ENCODE peak calls at places on chromosomes 1 and 21, in nine cellular contexts. L is ovary, R is HCT116, Q is testis, H is uterus, T is tibial nerve, I is adrenal gland, W is esophagus muscularis mucosa, E is thyroid gland. X is an unnamed sample.
A peak's percentile ranks its signal among the peaks of the same experiment; 100 is the strongest.

GRCh38 chr1:111864862-111865261 is 109.2 kb downstream of the DDX20 start:
- DNase-seq in L (no peak), R (no peak), Q (no peak), H (no peak), T (no peak), I (no peak), W (no peak), E (no peak), X (no peak)

GRCh38 chr1:22920734-22921451 is 51.8 kb downstream of the LACTBL1 start:
- DNase-seq in L (no peak), R (no peak), Q (no peak), H (no peak), T (no peak), I (no peak), W (no peak), E (no peak), X (no peak)

GRCh38 chr1:234746798-234747196 is 136.8 kb upstream of the IRF2BP2 start:
- DNase-seq in L (no peak), R (peak; percentile 38), Q (no peak), H (no peak), T (no peak), I (no peak), W (no peak), E (peak; percentile 12), X (no peak)

GRCh38 chr1:41045740-41046139 is 24.2 kb upstream of the SLFNL1 start:
- DNase-seq in L (no peak), R (no peak), Q (no peak), H (peak; percentile 38), T (peak; percentile 70), I (no peak), W (no peak), E (peak; percentile 28), X (no peak)

GRCh38 chr1:145926706-145927072 is 595 bp downstream of the RBM8A start:
- DNase-seq in L (no peak), R (no peak), Q (no peak), H (no peak), T (no peak), I (no peak), W (no peak), E (no peak), X (no peak)

GRCh38 chr1:197469620-197470210 is 201.7 kb downstream of the CRB1 start:
- DNase-seq in L (no peak), R (no peak), Q (no peak), H (no peak), T (no peak), I (no peak), W (no peak), E (no peak), X (no peak)

GRCh38 chr1:58515794-58516401 is 30.6 kb downstream of the OMA1 start:
- DNase-seq in L (peak; percentile 29), R (peak; percentile 69), Q (peak; percentile 48), H (no peak), T (peak; percentile 21), I (peak; percentile 47), W (no peak), E (peak; percentile 34), X (no peak)

GRCh38 chr1:35718492-35719336 is at the start of gene C1orf216:
- DNase-seq in L (peak; percentile 77), R (peak; percentile 18), Q (peak; percentile 70), H (peak; percentile 71), T (peak; percentile 23), I (peak; percentile 70), W (no peak), E (peak; percentile 66), X (no peak)

GRCh38 chr1:2778220-2778592 is 23.3 kb downstream of the TTC34 start:
- DNase-seq in L (no peak), R (no peak), Q (no peak), H (no peak), T (no peak), I (no peak), W (no peak), E (peak; percentile 41), X (no peak)
- H3K9me3 ChIP-seq in L (no peaks in the 10 kb centered on the region), R (no peaks in the 10 kb centered on the region), Q (no peaks in the 10 kb centered on the region), H (no peaks in the 10 kb centered on the region), T (peaks cover 9% of the 10 kb centered on the region), I (no peaks in the 10 kb centered on the region), W (peaks cover 31% of the 10 kb centered on the region), E (no peaks in the 10 kb centered on the region), X (peaks cover 17% of the 10 kb centered on the region)

GRCh38 chr1:1755426-1755825 is 22.8 kb downstream of the NADK start:
- DNase-seq in L (no peak), R (no peak), Q (no peak), H (no peak), T (no peak), I (peak; percentile 20), W (no peak), E (no peak), X (no peak)
- TF ChIP-seq POLR2A in L (no peak), R (no peak), Q (no peak), H (no peak), T (no peak), I (no peak), W (no peak), E (no peak), X (no peak)

DNA sequence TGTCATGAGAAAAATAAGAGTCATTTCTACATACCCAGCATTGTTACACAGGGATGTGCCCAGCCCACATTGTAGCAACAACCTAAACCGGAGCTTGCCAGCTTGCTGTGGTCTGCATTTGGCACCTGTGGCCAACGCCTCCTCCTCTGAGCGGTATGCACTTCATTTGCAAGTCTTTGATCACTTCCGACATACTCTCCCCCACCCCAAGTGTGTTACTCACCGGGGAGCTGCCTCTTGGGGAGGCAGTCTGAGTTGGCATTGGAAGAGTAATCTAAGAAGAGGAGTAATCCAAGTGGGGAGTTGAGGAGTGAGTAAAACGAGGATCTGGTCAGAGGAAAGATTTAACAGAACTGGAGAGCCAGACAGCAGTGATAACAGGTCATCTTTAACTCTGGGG is 3.8 kb downstream of the BCL9 start:
- DNase-seq in L (no peak), R (peak; percentile 66), Q (no peak), H (peak; percentile 21), T (no peak), I (peak; percentile 41), W (no peak), E (peak; percentile 67), X (no peak)
- H3K4me3 ChIP-seq in L (no peak overlapping the region), R (no peak overlapping the region), Q (no peak overlapping the region), H (no peak overlapping the region), T (no peak overlapping the region), I (peak overlapping the region; percentile 6), W (no peak overlapping the region), E (no peak overlapping the region), X (no peak overlapping the region)

GRCh38 chr1:151266821-151267220 is 12.3 kb downstream of the PSMD4 start:
- DNase-seq in L (no peak), R (no peak), Q (no peak), H (no peak), T (no peak), I (no peak), W (no peak), E (no peak), X (no peak)

GRCh38 chr1:151266315-151266714 is 11.8 kb downstream of the PSMD4 start:
- DNase-seq in L (no peak), R (no peak), Q (no peak), H (no peak), T (no peak), I (no peak), W (no peak), E (no peak), X (no peak)

GRCh38 chr1:151265446-151266236 is 11.1 kb downstream of the PSMD4 start:
- DNase-seq in L (no peak), R (no peak), Q (no peak), H (no peak), T (no peak), I (no peak), W (no peak), E (no peak), X (no peak)

GRCh38 chr1:151267760-151268159 is 13.2 kb downstream of the PSMD4 start:
- DNase-seq in L (no peak), R (no peak), Q (no peak), H (no peak), T (no peak), I (peak; percentile 66), W (no peak), E (no peak), X (no peak)
- H3K9me3 ChIP-seq in L (no peaks in the 10 kb centered on the region), R (no peaks in the 10 kb centered on the region), Q (no peaks in the 10 kb centered on the region), H (no peaks in the 10 kb centered on the region), T (no peaks in the 10 kb centered on the region), I (no peaks in the 10 kb centered on the region), W (no peaks in the 10 kb centered on the region), E (no peaks in the 10 kb centered on the region), X (no peaks in the 10 kb centered on the region)

GRCh38 chr1:8021676-8022266 is 4.3 kb downstream of the ERRFI1 start:
- DNase-seq in L (no peak), R (no peak), Q (no peak), H (no peak), T (no peak), I (no peak), W (no peak), E (no peak), X (no peak)
- TF ChIP-seq POLR2A in L (no peak), R (no peak), Q (no peak), H (no peak), T (no peak), I (no peak), W (no peak), E (no peak), X (no peak)

DNA sequence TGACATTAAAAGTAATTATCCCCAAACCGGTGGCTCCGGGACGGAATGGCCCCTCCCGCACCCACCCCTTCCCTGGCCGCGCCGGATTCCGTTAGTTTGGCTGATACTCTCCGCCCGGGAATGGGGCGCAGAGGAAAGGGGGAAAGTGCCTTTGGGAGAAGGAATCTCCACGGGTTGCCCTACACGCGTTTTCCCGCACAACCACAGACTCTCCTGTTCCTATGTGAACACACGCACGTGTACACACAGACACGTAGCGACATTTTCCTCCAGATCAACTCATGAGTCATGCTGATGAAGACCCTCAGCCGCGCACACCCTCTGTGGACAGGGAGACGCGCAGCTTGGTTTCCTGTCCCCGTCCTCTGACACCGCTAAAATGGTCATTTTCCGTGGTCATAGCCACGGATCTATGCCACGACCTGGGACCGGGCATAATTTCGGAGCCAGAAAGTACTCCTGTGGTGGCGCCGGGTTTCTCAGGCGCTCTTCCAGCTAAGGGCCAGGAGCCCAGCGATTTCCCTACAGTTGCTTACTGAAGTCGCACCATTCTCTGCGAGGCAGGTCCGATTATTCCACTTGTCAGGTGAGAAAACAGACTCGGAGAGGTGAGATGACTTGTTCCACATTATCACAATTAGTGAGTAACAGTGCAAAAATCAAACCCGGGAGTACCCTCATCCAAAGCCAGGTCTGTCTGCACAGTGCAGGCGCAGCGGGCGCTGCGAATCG is 4.0 kb upstream of the DMRTA2 start:
- DNase-seq in L (no peak), R (no peak), Q (no peak), H (no peak), T (no peak), I (no peak), W (no peak), E (no peak), X (no peak)
- H3K4me3 ChIP-seq in L (no peak overlapping the region), R (no peak overlapping the region), Q (no peak overlapping the region), H (no peak overlapping the region), T (no peak overlapping the region), I (no peak overlapping the region), W (peak overlapping the region; percentile 17), E (no peak overlapping the region), X (no peak overlapping the region)

GRCh38 chr21:9735421-9735961 is 785.9 kb upstream of the TPTE start:
- DNase-seq in L (no peak), R (no peak), Q (no peak), H (no peak), T (no peak), I (no peak), W (peak; percentile 92), E (no peak), X (no peak)

GRCh38 chr21:9730866-9731265 is 790.5 kb upstream of the TPTE start:
- DNase-seq in L (no peak), R (no peak), Q (no peak), H (no peak), T (no peak), I (no peak), W (peak; percentile 91), E (no peak), X (no peak)
- H3K9me3 ChIP-seq in L (peaks cover 6% of the 10 kb centered on the region), R (peaks cover 29% of the 10 kb centered on the region), Q (no peaks in the 10 kb centered on the region), H (no peaks in the 10 kb centered on the region), T (no peaks in the 10 kb centered on the region), I (no peaks in the 10 kb centered on the region), W (peaks cover 16% of the 10 kb centered on the region), E (no peaks in the 10 kb centered on the region), X (peaks cover 19% of the 10 kb centered on the region)

X was measured in esophagus squamous epithelium.